ENCODE peak calls at places on chromosome 20, in four cellular contexts. R is HepG2, W is K562, G is GM12878. Z is an unnamed sample.

GRCh38 chr20:56400001-56400640 is 7.7 kb downstream of the CSTF1 start:
- DNase-seq in G (peak), W (peak), R (peak), Z (peak)

GRCh38 chr20:5766085-5766764 is 16.0 kb downstream of the SHLD1 start:
- DNase-seq in R (no peak), G (no peak), W (no peak), Z (no peak)

GRCh38 chr20:48131581-48131980 is 346.3 kb upstream of the SULF2 start:
- DNase-seq in R (no peak), W (no peak), G (no peak), Z (no peak)

GRCh38 chr20:38357653-38358207 is 11.4 kb downstream of the LBP start:
- DNase-seq in G (no peak), R (no peak), W (peak), Z (no peak)

GRCh38 chr20:43188234-43188653 is 1.5 kb downstream of the PTPRT start:
- DNase-seq in G (no peak), R (no peak), W (no peak), Z (no peak)

GRCh38 chr20:48017504-48017903 is 232.2 kb upstream of the SULF2 start:
- DNase-seq in R (no peak), W (no peak), G (no peak), Z (no peak)

GRCh38 chr20:57530327-57530981 is 5.5 kb upstream of the CTCFL start:
- DNase-seq in G (no peak), W (no peak), R (no peak), Z (no peak)

GRCh38 chr20:17655286-17655651 is 26.8 kb downstream of the RRBP1 start:
- DNase-seq in W (no peak), R (no peak), G (no peak), Z (peak)

GRCh38 chr20:43916875-43917371 is 2.3 kb downstream of the TOX2 start:
- DNase-seq in R (no peak), W (no peak), G (peak), Z (peak)

GRCh38 chr20:48722002-48722731 is 105.6 kb downstream of the PREX1 start:
- DNase-seq in G (no peak), W (no peak), R (no peak), Z (no peak)

GRCh38 chr20:33165416-33166055 is 2.4 kb upstream of the BPIFA2 start:
- DNase-seq in W (no peak), R (no peak), G (no peak), Z (no peak)

GRCh38 chr20:61502433-61502832 is 250.4 kb downstream of the CDH4 start:
- DNase-seq in W (no peak), R (no peak), G (no peak), Z (no peak)

GRCh38 chr20:37521091-37521771 is at the start of gene NNAT:
- DNase-seq in W (peak), G (no peak), R (no peak), Z (no peak)

GRCh38 chr20:1894471-1894950 is 696 bp upstream of the SIRPA start:
- DNase-seq in W (peak), R (no peak), G (no peak), Z (no peak)
- TF ChIP-seq JUNB in W (no peak), R (no peak), G (no peak), Z (no peak)

GRCh38 chr20:23147647-23147963 is 61.5 kb upstream of the CD93 start:
- DNase-seq in G (no peak), W (no peak), R (no peak), Z (no peak)

GRCh38 chr20:23145281-23145700 is 59.2 kb upstream of the CD93 start:
- DNase-seq in G (no peak), R (no peak), W (no peak), Z (no peak)

GRCh38 chr20:23146111-23146640 is 60.1 kb upstream of the CD93 start:
- DNase-seq in R (no peak), W (no peak), G (no peak), Z (no peak)

GRCh38 chr20:23147964-23148720 is 62.0 kb upstream of the CD93 start:
- DNase-seq in G (peak), W (peak), R (peak), Z (no peak)

DNA sequence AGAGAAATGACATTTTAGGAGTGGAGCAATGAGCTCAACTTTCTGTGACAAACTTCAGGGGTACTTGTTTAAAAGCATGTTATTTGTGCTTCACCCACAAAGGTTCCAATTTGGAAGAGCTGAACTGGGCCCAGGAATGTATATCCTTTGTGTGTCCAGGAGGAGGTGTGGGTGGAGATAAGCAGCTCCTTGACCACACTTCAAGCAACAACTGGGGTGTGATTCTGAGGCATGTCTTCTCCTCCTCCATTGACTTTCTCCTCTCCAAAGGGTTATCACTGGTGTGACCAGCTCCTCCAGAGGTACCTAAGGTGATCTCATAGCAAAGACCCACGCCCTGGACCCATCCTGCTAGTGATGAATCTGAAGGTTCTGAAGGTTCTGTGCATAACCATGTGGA is 60.7 kb upstream of the CD93 start:
- DNase-seq in G (no peak), W (no peak), R (no peak), Z (no peak)
- H2AFZ ChIP-seq in G (no peak), W (peak), R (no peak), Z (no peak)

GRCh38 chr20:63915471-63915870 is 20.5 kb downstream of the DNAJC5 start:
- DNase-seq in G (no peak), R (no peak), W (no peak), Z (no peak)

GRCh38 chr20:63911171-63911570 is 16.2 kb downstream of the DNAJC5 start:
- DNase-seq in W (no peak), G (no peak), R (no peak), Z (no peak)

GRCh38 chr20:63917811-63918210 is 22.9 kb downstream of the DNAJC5 start:
- DNase-seq in R (no peak), W (no peak), G (no peak), Z (no peak)

GRCh38 chr20:63919130-63919529 is 24.2 kb downstream of the DNAJC5 start:
- DNase-seq in R (no peak), G (no peak), W (no peak), Z (no peak)

DNA sequence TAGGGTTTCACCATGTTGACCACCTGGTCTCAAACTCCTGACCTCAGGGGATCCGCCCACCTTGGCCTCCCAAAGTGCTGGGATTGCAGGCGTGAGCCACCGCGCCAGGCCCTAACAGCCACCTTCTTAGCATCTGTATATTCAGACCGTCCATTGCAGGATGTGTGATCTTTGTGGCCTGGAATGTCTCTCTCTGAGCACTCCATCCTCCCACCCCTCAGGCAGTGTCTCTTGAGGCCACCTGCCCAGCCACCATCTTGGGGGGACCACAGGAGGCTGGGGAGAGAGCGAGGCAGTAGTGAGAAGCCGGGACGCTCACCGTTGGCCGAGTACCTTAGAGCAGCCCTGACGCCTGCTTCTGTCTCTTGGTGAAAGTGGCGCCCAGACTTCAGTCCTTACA is 18.8 kb downstream of the DNAJC5 start:
- DNase-seq in R (no peak), W (no peak), G (no peak), Z (no peak)
- TF ChIP-seq JUNB in R (no peak), W (no peak), G (no peak), Z (no peak)

GRCh38 chr20:22402990-22403859 is 181.1 kb downstream of the FOXA2 start:
- DNase-seq in R (peak), G (no peak), W (no peak), Z (peak)
- H2AFZ ChIP-seq in R (peak), G (peak), W (peak), Z (peak)

DNA sequence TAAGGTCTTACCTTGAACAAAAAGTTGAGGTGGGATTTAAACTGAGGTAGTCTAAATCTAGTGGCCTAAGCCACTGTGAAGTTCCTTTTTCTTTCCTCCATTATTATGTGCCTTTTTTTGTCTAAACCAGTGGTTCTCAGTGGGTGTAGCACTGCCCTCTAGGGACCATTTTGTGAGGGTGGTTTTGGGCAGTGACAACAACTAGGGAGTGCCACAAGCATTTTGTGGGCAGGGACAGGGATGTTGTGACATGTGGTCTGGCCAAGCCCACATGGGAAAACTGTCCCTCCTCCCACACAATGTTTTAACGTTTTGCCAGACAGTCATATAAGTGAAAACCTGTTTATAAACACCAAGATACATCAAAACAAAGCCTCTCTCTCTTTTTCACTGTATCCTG is 899.4 kb upstream of the FLRT3 start:
- DNase-seq in R (peak), G (peak), W (no peak), Z (peak)
- TF ChIP-seq JUNB in R (no peak), G (no peak), W (no peak), Z (no peak)

GRCh38 chr20:39835040-39835842 is 853.8 kb downstream of the MAFB start:
- DNase-seq in W (no peak), R (no peak), G (no peak), Z (no peak)

GRCh38 chr20:39839406-39840119 is 849.5 kb downstream of the MAFB start:
- DNase-seq in R (no peak), G (no peak), W (no peak), Z (no peak)
- H2AFZ ChIP-seq in R (no peak), G (no peak), W (no peak), Z (no peak)

DNA sequence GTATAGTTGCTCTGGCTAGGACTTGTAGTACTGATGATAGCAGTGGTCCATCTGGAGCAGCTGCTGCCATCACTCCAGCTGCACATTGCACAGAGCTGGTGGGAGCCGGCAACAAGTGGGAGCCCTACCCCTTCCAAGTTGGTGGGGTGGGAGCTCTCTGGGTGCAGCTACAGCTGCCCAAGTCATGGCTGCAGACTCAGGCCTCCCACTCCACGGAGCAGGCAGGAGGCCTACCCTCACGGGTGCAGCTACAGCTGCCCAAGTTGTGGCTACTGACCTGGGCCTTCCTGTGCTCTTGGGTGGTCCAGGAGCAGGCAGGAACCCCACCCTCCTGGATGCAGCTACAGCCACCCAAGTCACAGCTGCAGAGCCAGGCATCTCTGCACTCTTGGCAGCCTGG is 32.1 kb upstream of the ASIP start:
- DNase-seq in G (no peak), R (no peak), W (no peak), Z (no peak)
- TF ChIP-seq JUNB in G (no peak), R (no peak), W (no peak), Z (no peak)

GRCh38 chr20:46696791-46697279 is 7.6 kb upstream of the TP53RK start:
- DNase-seq in W (no peak), G (no peak), R (no peak), Z (no peak)
- H2AFZ ChIP-seq in W (no peak), G (no peak), R (no peak), Z (no peak)

GRCh38 chr20:50335866-50336265 is 145.2 kb downstream of the CEBPB start:
- DNase-seq in R (no peak), W (no peak), G (no peak), Z (no peak)

GRCh38 chr20:50336631-50337030 is 146.0 kb downstream of the CEBPB start:
- DNase-seq in W (no peak), R (no peak), G (no peak), Z (no peak)

GRCh38 chr20:50333131-50333530 is 142.5 kb downstream of the CEBPB start:
- DNase-seq in G (no peak), R (no peak), W (no peak), Z (no peak)

GRCh38 chr20:50333856-50334255 is 143.2 kb downstream of the CEBPB start:
- DNase-seq in W (no peak), R (no peak), G (no peak), Z (no peak)

DNA sequence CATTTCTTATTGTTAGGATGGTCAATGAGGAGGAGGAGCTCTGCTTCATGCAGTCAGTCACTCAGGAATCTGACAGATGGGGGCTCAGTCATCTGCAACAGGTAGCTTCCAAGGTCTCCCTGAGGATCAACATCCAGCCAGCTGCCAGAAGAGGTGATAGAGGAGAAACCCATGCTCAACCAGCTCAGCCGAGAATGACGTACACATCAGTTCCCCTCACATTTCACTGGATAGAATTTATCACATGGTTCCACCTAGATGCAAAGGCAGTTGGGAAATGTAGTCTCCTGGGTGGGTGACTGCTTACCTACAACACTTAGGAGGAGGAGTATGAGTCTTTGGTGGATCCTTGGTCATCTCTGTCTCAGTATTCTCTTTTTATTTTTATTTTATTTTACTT is 144.5 kb downstream of the CEBPB start:
- DNase-seq in R (peak), G (no peak), W (peak), Z (peak)
- TF ChIP-seq JUNB in R (no peak), G (no peak), W (no peak), Z (no peak)

GRCh38 chr20:20503788-20504528 is 136.1 kb downstream of the INSM1 start:
- DNase-seq in W (no peak), G (no peak), R (no peak), Z (no peak)
- H2AFZ ChIP-seq in W (no peak), G (no peak), R (no peak), Z (no peak)